ENCODE peak calls at places on chromosomes 4 and X, in ten cellular contexts. Z is brain microvascular endothelial cell; V is fibroblast of pulmonary artery; Q is astrocyte of the cerebellum; F is upper lobe of left lung; G is prostate gland; Y is stomach; P is neural crest cell; L is Calu3; W is CD4-positive, alpha-beta T cell. E is an unnamed sample.

GRCh38 chr4:118173956-118174355 is 139.7 kb downstream of the NDST3 start:
- DNase-seq in V (peak), Y (no peak), W (no peak), F (no peak), L (no peak), P (no peak), Q (peak), Z (peak), G (no peak), E (no peak)

GRCh38 chrX:46165411-46165810 is 379.8 kb downstream of the ZNF674 start:
- DNase-seq in Q (peak), P (no peak), Y (no peak), G (no peak), F (no peak), W (no peak), Z (no peak), V (peak), L (no peak), E (no peak)

GRCh38 chrX:155876704-155877103 is 4.4 kb upstream of the VAMP7 start:
- DNase-seq in L (no peak), G (no peak), Z (no peak), V (no peak), Q (no peak), Y (no peak), P (no peak), W (no peak), F (no peak), E (no peak)

GRCh38 chrX:100674705-100675104 is 30.7 kb downstream of the SRPX2 start:
- DNase-seq in Z (no peak), F (no peak), W (no peak), G (no peak), P (no peak), V (no peak), L (no peak), Y (no peak), Q (no peak), E (no peak)

GRCh38 chr4:145732001-145732400 is 52.1 kb downstream of the C4orf51 start:
- DNase-seq in L (no peak), Y (no peak), P (no peak), F (no peak), G (no peak), W (no peak), Q (no peak), Z (no peak), V (no peak), E (no peak)

GRCh38 chr4:1910643-1911042 is 39.5 kb downstream of the NSD2 start:
- DNase-seq in Q (peak), W (no peak), Z (peak), L (peak), Y (peak), P (peak), V (peak), F (no peak), G (peak), E (no peak)

GRCh38 chr4:151012836-151013235 is 2.2 kb downstream of the LRBA start:
- DNase-seq in Y (peak), P (no peak), V (no peak), Z (no peak), Q (no peak), L (peak), W (no peak), F (no peak), G (peak), E (no peak)

GRCh38 chr4:99803702-99804101 is 12.9 kb upstream of the DAPP1 start:
- DNase-seq in Y (no peak), W (no peak), G (no peak), V (no peak), F (no peak), L (no peak), P (no peak), Q (no peak), Z (no peak), E (no peak)

GRCh38 chr4:108794136-108794535 is 31.3 kb upstream of the ETNPPL start:
- DNase-seq in Z (peak), P (no peak), V (peak), L (no peak), Q (no peak), F (no peak), G (no peak), Y (no peak), W (no peak), E (no peak)

DNA sequence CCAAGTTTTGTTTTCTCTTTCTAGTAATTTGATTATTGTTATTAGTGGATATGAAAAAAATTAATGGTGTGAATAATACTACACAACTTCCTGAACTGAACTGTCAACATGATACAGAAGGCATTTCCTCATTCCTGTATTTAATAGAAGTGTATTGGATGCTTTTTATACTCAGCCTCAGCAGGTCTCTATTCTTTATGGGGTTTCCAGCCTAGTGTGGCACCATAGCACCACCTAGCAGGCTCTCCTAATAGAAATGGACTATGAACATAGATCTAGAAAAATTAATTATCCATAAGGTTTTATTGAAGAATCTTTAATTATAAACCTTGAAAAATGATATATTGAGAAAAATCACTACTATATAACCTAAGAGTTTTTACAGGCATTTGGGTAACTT is 52.4 kb downstream of the GLRB start:
- DNase-seq in F (no peak), Q (peak), V (peak), W (no peak), G (no peak), Y (no peak), P (no peak), L (peak), Z (peak), E (no peak)
- TF ChIP-seq CTCF in F (no peak), Q (peak), V (peak), W (no peak), G (no peak), Y (no peak), P (no peak), L (no peak), Z (peak), E (no peak)

DNA sequence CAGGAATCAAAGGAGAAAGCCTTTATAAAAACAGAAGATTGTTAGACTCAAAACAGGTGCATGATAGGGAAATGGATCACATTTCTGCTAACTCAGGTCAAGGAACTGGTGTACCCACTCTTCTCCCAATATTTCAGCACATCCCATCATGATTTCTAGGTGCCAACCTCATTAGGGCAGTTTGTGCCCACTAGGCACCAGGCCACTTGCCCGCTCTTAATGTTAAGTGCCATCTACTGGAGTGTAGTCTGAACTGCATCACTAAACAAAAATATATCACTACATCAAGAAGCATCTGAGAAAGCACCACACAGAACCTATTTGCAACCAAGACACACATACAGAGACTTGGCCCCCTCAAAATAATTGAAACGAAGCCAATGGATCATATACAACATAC is 140.4 kb upstream of the GRID2 start:
- DNase-seq in Z (no peak), Y (no peak), W (no peak), Q (no peak), V (peak), L (no peak), G (no peak), F (no peak), P (no peak), E (no peak)
- TF ChIP-seq CTCF in Z (peak), Y (no peak), W (no peak), Q (peak), V (peak), L (peak), G (no peak), F (no peak), P (peak), E (no peak)

DNA sequence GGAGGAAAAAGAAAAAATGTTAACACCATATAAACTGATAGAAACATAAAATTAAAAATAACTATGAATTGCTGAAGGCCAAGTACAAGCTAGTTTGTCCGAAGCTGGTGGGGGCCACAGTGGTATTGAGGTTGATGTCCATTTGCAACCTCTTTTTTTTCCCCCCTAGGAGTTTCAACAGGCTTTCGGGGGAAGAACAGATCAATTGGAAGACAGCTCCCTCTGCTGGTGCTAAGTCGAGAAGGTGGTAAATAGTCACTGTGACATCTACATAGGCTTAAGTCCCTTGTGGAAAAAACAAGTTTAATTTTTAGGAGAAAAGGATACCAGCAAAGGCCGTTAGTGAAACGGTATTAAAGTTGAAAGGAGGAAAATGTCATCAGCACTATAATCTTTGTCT is 115.7 kb upstream of the ZXDA start:
- DNase-seq in F (no peak), V (peak), W (peak), Y (peak), G (peak), Z (peak), Q (no peak), L (peak), P (no peak), E (no peak)
- TF ChIP-seq CTCF in F (no peak), V (peak), W (peak), Y (no peak), G (peak), Z (peak), Q (peak), L (no peak), P (peak), E (no peak)

GRCh38 chr4:102579794-102580462 is 78.8 kb downstream of the NFKB1 start:
- DNase-seq in Y (no peak), Z (no peak), V (no peak), L (no peak), W (no peak), P (no peak), Q (no peak), G (no peak), F (no peak), E (no peak)

GRCh38 chr4:102575369-102576129 is 74.4 kb downstream of the NFKB1 start:
- DNase-seq in L (peak), V (no peak), Y (no peak), P (no peak), Z (peak), F (no peak), W (no peak), Q (peak), G (peak), E (no peak)

GRCh38 chr4:102578270-102578669 is 77.1 kb downstream of the NFKB1 start:
- DNase-seq in P (no peak), F (no peak), G (no peak), Z (no peak), Q (no peak), L (no peak), Y (no peak), V (no peak), W (no peak), E (no peak)

GRCh38 chr4:102580463-102580842 is 79.3 kb downstream of the NFKB1 start:
- DNase-seq in Z (no peak), V (no peak), F (no peak), Q (no peak), Y (no peak), G (no peak), W (no peak), L (no peak), P (no peak), E (no peak)

DNA sequence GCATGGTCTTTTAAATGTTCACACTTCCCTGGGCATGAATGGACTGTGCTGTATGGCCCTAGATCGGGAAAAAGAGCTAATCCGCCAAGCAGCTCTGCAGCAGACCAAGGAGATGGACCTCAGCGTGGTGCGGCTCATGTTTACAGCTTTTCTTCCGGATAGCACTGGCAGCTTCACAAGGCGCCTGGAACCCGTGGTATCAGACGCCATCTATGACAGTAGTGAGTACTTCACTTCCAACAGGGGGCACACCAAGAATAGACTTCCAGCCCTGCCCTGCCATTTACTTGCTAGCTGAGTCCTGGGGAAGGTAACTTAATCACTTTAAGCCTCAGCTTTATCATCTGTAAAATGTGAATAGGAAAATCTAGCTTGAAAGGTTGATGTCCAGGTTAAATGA is 77.7 kb downstream of the NFKB1 start:
- DNase-seq in Q (no peak), Z (no peak), P (no peak), Y (no peak), V (no peak), W (no peak), L (no peak), F (no peak), G (no peak), E (no peak)
- TF ChIP-seq CTCF in Q (no peak), Z (peak), P (peak), Y (no peak), V (no peak), W (peak), L (no peak), F (no peak), G (no peak), E (no peak)

DNA sequence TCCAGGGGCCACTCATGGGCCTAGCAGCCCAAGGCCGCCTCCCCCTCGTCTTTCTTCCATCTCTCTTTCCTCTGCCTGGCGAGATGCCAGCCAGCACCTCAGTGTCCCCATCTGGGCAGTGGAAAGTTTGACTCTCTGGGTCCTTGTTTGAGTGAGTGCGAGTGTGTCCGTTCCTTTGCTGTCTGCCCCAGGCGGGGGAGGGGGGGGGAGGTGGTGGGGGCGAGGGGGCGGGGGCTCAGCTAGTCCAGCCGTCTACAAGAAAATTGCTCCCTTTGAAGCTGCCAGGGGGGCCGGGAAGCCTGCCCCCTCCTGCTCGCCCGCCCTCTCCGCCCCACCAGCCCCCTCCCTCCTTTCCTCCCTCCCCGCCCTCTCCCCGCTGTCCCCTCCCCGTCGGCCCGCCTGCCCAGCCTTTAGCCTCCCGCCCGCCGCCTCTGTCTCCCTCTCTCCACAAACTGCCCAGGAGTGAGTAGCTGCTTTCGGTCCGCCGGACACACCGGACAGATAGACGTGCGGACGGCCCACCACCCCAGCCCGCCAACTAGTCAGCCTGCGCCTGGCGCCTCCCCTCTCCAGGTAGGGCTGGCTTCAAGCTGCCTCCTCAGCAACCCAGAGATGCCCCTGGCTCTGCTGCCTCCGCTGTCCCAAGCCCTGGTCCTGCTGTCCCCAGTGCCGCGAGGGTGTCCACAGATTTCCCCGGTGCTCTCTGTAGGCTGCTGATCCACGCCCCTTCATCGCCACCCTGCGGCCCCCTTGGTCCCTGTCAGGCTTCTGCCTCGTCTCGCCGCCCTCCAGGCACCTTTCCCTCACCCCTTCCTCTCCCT is at the start of gene BGN:
- DNase-seq in L (peak), Q (no peak), Y (no peak), W (no peak), Z (no peak), G (no peak), P (peak), V (peak), F (peak), E (no peak)
- TF ChIP-seq CTCF in L (no peak), Q (peak), Y (no peak), W (no peak), Z (peak), G (no peak), P (peak), V (peak), F (no peak), E (no peak)

GRCh38 chrX:145825896-145826295 is 8.3 kb downstream of the SLITRK2 start:
- DNase-seq in V (no peak), F (no peak), G (no peak), P (no peak), Z (peak), W (no peak), L (peak), Y (no peak), Q (no peak), E (no peak)
- TF ChIP-seq CTCF in V (no peak), F (no peak), G (no peak), P (peak), Z (peak), W (no peak), L (no peak), Y (no peak), Q (peak), E (peak)

DNA sequence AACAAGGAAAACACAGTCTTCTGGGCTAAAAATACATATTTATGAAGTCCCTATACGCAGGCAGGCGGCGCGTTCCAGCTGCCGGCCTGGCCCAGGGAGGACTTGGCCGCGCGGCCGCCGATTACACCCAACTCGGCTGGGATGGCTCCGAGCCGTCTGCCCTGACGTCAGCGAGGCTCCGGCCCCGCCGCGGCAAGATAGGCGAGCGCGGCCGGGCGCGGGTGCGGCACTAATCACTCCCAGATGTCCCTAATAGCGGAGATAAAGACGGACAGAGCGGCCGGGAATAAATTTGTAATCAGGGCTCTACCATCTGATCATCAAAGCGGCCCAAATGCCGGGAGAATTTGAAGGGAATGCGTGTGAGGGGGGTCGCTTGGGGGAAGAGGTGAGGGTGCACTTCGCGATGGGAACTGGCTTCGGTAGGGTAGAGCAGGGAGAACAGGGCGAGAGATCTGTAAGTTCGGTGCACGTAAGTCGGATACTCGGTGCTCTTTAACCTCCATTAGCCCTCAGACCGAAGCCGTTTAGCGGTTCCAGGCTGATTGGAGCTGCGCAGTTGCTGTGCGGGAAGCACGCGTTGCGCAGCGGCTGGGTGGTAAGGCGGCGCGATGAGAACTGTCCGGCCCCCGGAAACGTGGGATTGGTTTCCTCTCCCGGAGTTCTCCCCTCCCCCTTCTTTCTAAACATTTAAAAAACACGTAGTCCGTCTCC is 7.7 kb downstream of the HAND2 start:
- DNase-seq in F (peak), Y (peak), W (no peak), Q (peak), L (no peak), V (peak), G (no peak), P (no peak), Z (peak), E (peak)
- TF ChIP-seq CTCF in F (no peak), Y (no peak), W (no peak), Q (no peak), L (no peak), V (peak), G (no peak), P (peak), Z (peak), E (no peak)

E was measured in mesothelial cell of epicardium.